ENCODE peak calls at places on chromosomes 16 and 17, in seven cellular contexts. K is GM12865, L is LNCaP clone FGC, Q is thoracic aorta, G is lung, V is ascending aorta, C is mucosa of descending colon. P is an unnamed sample.

GRCh38 chr17:72592242-72592966 is 471.6 kb downstream of the SOX9 start:
- DNase-seq in K (peak), C (peak), Q (no peak), L (peak), V (peak), G (peak), P (peak)

GRCh38 chr17:1947229-1947742 is 77.8 kb downstream of the RTN4RL1 start:
- DNase-seq in Q (no peak), C (no peak), V (no peak), K (no peak), G (peak), L (no peak), P (no peak)

GRCh38 chr16:7055443-7055842 is 277.2 kb upstream of the RBFOX1 start:
- DNase-seq in K (no peak), C (no peak), Q (no peak), V (no peak), G (no peak), L (no peak), P (no peak)

GRCh38 chr17:81871387-81872120 is 417 bp upstream of the ARHGDIA start:
- DNase-seq in G (peak), V (peak), L (no peak), Q (peak), K (peak), C (peak), P (peak)

GRCh38 chr17:68460715-68461114 is 3.4 kb upstream of the WIPI1 start:
- DNase-seq in K (peak), G (no peak), Q (no peak), L (no peak), V (no peak), C (no peak), P (no peak)

GRCh38 chr17:12431188-12431587 is 234.5 kb upstream of the MYOCD start:
- DNase-seq in Q (no peak), K (peak), G (no peak), L (no peak), V (no peak), C (no peak), P (no peak)

GRCh38 chr16:52515068-52515671 is 31.8 kb downstream of the TOX3 start:
- DNase-seq in V (no peak), Q (no peak), G (no peak), L (no peak), K (no peak), C (no peak), P (no peak)

GRCh38 chr16:13063457-13063856 is 162.1 kb downstream of the SHISA9 start:
- DNase-seq in C (no peak), G (no peak), Q (no peak), K (no peak), V (no peak), L (no peak), P (no peak)

GRCh38 chr16:87702325-87702811 is 63.4 kb downstream of the KLHDC4 start:
- DNase-seq in L (no peak), K (peak), G (no peak), Q (no peak), V (no peak), C (peak), P (no peak)

GRCh38 chr16:69187387-69187890 is 475 bp downstream of the SNTB2 start:
- DNase-seq in L (no peak), Q (no peak), C (peak), G (no peak), V (peak), K (peak), P (no peak)

GRCh38 chr17:27499451-27500265 is 43.4 kb downstream of the KSR1 start:
- DNase-seq in C (no peak), L (no peak), G (no peak), K (no peak), V (no peak), Q (no peak), P (no peak)

GRCh38 chr17:44394833-44395232 is 5.4 kb upstream of the ITGA2B start:
- DNase-seq in K (no peak), V (no peak), G (no peak), Q (no peak), C (no peak), L (no peak), P (no peak)

GRCh38 chr17:3770471-3770870 is 30.5 kb downstream of the ITGAE start:
- DNase-seq in V (no peak), K (peak), L (no peak), C (peak), G (no peak), Q (no peak), P (no peak)

GRCh38 chr16:4505356-4506153 is 29.4 kb downstream of the HMOX2 start:
- DNase-seq in K (peak), L (no peak), V (no peak), Q (no peak), G (peak), C (no peak), P (no peak)

GRCh38 chr16:30335598-30336474 is 19.3 kb downstream of the CD2BP2 start:
- DNase-seq in K (peak), G (no peak), C (peak), Q (no peak), L (no peak), V (no peak), P (no peak)

GRCh38 chr17:65994114-65994513 is 197.8 kb downstream of the CEP112 start:
- DNase-seq in G (no peak), K (no peak), C (no peak), L (no peak), V (no peak), Q (no peak), P (no peak)

GRCh38 chr16:19607610-19608280 is 52.2 kb downstream of the VPS35L start:
- DNase-seq in K (no peak), C (no peak), L (no peak), V (no peak), Q (no peak), G (no peak), P (no peak)

GRCh38 chr17:7673239-7673638 is 14.1 kb downstream of the TP53 start:
- DNase-seq in K (peak), L (no peak), Q (no peak), V (no peak), C (no peak), G (no peak), P (peak)

DNA sequence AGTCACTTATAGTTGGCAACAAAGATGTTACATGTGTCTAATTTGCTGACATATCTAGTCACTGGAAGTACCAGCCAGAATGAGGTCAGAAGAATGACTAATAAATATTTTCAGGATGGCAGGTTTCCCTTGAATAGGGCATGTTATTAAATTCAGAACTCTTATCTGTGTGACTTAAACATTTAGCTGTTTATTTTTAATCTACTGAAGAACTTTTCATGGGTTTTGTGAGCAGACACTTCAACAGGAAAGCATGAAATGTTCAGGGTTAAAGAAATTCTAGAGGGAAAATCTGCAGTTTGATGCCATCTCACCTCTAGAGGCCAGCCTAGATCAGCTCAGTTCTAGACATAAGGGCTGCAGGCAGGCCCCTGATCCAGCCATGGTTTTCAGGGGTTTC is 13.2 kb downstream of the JPT2 start:
- DNase-seq in V (no peak), G (no peak), C (no peak), Q (no peak), K (no peak), L (no peak), P (no peak)
- TF ChIP-seq CTCF in V (no peak), G (no peak), C (no peak), Q (peak), K (no peak), L (peak), P (no peak)

GRCh38 chr17:77807051-77807745 is 151.3 kb upstream of the TNRC6C start:
- DNase-seq in L (no peak), K (no peak), V (no peak), G (no peak), C (no peak), Q (no peak), P (no peak)

GRCh38 chr17:77802333-77802615 is 156.2 kb upstream of the TNRC6C start:
- DNase-seq in L (no peak), G (no peak), K (no peak), C (no peak), V (no peak), Q (no peak), P (no peak)

GRCh38 chr17:77803726-77804125 is 154.8 kb upstream of the TNRC6C start:
- DNase-seq in L (no peak), G (no peak), V (no peak), K (no peak), Q (no peak), C (no peak), P (no peak)

GRCh38 chr17:77802811-77803220 is 155.7 kb upstream of the TNRC6C start:
- DNase-seq in Q (no peak), L (no peak), K (no peak), G (no peak), V (peak), C (no peak), P (no peak)

DNA sequence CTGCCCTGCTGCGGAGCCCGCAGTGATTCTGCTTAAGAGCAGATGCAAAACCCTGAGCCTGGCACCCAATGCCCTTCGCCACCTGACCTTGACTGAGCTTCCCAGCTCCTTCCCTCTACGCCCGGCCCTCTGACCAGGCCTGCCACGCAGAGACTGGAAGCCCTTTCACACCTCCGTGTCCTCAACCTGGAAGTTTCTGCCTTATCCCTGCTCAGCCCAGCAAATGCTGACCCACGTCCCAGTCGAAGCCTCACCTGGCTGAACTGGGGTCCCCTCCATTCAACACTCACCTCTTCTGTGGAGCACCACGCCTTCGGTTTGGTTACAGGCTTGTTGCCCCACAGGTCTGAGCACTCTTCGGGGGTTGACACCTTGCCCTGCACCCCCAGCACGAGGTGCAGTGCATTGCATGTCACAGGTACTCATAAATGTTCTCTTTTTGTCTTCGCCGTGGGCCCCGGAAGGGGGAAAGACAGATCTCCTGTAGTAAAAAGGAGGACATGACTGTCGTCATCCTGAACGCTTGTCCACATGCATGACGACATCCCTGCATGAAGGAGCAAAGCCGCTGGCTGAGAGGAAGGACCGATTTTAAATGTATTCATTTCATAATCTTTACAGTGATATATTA is 153.6 kb upstream of the TNRC6C start:
- DNase-seq in Q (no peak), C (no peak), L (no peak), K (no peak), G (no peak), V (no peak), P (no peak)
- TF ChIP-seq CTCF in Q (no peak), C (no peak), L (no peak), K (no peak), G (no peak), V (no peak), P (no peak)

DNA sequence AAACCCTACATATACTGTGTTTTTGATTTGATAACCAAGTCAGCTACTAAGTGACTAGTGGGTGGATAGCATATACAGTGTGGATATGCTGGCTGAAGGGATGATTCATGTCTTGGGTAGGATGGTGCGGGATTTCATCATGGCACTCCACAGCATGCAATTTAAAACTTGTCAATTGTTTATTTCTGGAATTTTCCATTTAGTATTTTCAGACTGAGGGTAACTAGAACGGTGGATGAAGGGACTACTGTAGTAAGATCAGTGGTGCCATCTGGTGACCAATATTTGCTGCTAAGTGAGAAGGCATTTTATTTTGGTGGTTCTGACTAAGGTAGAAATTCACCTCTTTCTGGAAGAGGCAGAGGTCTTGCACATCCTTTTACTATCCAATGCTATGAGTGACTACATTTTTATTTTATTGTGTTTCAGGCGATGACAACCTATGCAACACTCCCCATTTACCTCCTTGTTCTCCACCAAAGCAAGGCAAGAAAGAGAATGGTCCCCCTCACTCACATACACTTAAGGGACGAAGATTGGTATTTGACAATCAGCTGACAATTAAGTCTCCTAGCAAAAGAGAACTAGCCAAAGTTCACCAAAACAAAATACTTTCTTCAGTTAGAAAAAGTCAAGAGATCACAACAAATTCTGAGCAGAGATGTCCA is 3.1 kb downstream of the CDC6 start:
- DNase-seq in V (no peak), Q (no peak), C (no peak), K (peak), G (peak), L (peak), P (no peak)
- TF ChIP-seq CTCF in V (peak), Q (peak), C (peak), K (peak), G (peak), L (peak), P (peak)

GRCh38 chr16:73996624-73997339 is 299.8 kb upstream of the PSMD7 start:
- DNase-seq in V (no peak), C (peak), K (no peak), L (no peak), Q (no peak), G (no peak), P (no peak)

GRCh38 chr16:73997340-73997711 is 299.3 kb upstream of the PSMD7 start:
- DNase-seq in L (no peak), V (no peak), C (no peak), K (no peak), Q (no peak), G (no peak), P (no peak)

DNA sequence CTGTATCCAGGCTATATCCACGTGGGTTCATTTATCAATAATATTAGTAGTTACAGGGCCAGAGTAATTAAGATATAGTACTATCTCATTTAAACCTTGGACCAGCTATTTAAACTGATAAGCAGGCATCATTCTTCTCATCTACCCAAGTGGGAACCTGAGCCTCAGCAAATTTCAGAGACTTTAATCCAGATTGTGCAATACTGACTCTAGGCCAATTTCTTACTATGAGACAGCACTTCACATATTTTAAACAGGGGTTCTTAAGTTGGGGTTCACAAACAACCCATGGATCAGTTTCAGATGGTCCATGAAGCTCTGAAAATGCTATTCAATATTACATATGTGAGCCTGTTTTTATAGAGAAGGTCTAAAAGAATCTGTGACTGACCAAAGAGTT is 302.7 kb upstream of the PSMD7 start:
- DNase-seq in G (no peak), C (no peak), L (no peak), V (no peak), K (no peak), Q (no peak), P (no peak)
- TF ChIP-seq CTCF in G (no peak), C (no peak), L (no peak), V (no peak), K (no peak), Q (no peak), P (no peak)

DNA sequence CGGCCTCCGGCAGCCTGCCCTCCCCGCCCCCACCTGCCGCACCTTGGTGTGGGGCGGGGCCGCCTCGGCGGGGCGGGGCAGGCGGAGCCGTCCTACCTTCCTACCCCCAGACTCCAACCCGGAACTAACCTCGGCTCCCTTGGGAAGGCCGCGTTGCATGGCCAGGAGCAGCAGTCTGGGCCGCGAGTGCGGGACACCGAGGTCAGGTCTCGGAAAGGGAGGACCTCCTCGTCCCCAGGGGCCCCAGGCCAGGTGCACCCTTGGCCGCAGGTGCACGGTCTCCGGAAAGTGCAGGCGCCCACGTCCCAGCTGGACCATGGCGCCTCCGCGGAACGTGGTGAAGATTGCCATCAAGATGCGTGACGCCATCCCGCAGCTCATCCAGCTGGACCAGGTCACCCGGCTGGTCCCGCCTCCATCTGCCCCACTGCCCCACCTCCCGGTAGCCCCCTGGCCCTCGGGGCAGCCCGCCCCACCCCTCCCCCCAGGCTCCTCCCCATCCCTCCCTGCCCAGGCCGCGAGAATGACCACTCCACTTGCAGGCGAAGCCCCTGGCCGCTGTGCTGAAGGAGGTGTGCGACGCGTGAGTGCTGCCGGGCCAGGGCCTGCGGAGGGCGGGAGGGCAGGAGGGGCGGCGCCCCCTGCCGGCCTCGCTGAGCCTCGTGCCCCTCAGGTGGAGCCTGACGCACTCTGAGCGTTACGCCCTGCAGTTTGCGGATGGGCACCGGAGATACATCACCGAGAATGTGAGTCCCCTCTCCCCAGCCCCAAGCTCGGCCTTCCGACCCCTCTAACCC is at the start of gene ELMO3:
- DNase-seq in C (peak), Q (no peak), V (no peak), L (no peak), G (peak), K (no peak), P (no peak)
- TF ChIP-seq CTCF in C (peak), Q (no peak), V (no peak), L (peak), G (no peak), K (no peak), P (no peak)

DNA sequence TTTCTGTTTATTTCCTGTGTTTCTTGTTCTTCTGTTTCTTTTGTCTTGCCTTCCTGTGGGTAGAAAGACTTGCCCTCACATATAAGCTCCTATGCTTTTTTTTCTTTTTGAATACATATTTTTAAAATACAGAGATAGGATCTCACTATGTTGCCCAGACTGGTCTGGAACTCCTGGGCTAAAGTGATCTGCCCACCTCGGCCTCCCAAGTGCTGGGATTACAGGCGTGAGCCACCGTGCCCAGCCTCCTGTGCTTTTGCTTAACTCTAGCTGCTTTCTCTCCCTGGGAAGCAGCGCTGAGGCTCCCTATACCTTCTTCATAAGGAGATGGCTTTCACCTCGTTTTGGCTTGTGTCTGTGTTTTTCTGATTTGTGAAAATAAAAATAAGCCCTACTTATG is 93.4 kb upstream of the FA2H start:
- DNase-seq in Q (no peak), K (no peak), V (no peak), G (no peak), C (no peak), L (no peak), P (no peak)
- TF ChIP-seq CTCF in Q (no peak), K (no peak), V (no peak), G (no peak), C (no peak), L (no peak), P (no peak)

DNA sequence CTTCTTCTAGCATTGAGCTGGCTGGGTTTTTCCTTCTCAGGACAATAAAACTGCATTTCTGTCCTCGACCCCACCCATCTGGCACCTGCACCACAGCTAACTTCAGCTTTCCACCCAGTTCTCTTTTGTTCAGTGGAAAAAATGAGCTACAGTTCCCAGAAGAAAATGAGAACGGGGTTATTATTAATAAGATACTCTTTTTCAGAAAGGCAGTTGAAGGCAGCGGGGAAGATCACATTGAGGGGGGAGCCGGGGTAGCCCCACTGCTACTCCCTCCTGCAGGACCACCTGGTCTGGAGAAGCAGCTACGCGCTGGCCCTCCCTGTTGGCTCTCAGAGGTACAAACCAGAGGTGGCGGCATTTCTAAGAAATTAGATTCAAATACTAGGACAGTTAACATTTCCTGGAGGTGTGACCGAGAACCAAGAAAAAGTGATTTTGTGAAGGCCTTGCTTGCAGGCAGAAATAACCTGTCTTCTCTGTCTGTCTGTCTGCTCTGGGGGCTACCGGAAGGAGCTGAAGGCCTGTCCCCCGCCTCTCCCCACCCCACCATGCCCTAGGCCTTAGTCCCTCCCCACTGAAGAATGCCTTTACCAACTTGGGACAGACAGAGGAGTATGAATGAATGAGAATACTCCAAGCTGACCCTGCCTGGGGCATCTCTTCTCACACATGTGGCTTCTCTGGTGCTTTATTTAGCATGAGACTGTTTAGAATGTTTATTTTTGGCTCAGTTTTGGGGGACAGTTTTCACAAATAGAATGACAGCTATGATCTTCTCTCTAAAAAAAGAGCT is 123.8 kb downstream of the XYLT1 start:
- DNase-seq in V (no peak), C (peak), G (no peak), Q (no peak), K (peak), L (no peak), P (no peak)
- TF ChIP-seq CTCF in V (no peak), C (no peak), G (no peak), Q (no peak), K (no peak), L (no peak), P (no peak)

GRCh38 chr16:66242672-66243071 is 123.8 kb upstream of the CDH5 start:
- DNase-seq in C (no peak), G (no peak), K (no peak), V (no peak), L (no peak), Q (no peak), P (no peak)
- TF ChIP-seq CTCF in C (no peak), G (no peak), K (no peak), V (no peak), L (no peak), Q (no peak), P (no peak)

GRCh38 chr16:85187447-85187846 is 75.2 kb upstream of the CIBAR2 start:
- DNase-seq in G (no peak), V (no peak), K (no peak), C (no peak), L (no peak), Q (no peak), P (no peak)
- TF ChIP-seq CTCF in G (no peak), V (no peak), K (no peak), C (no peak), L (no peak), Q (no peak), P (no peak)

P was measured in D721Med.